ENCODE peak calls at places on chromosomes 2 and 18, in four cellular contexts. U is B cell; X is GM12865; P is CD8-positive, alpha-beta memory T cell. W is an unnamed sample.

GRCh38 chr2:11480859-11481258 is 14.9 kb upstream of the E2F6 start:
- DNase-seq in X (no peak), P (no peak), U (no peak), W (no peak)

GRCh38 chr2:43152711-43153627 is 73.4 kb downstream of the ZFP36L2 start:
- DNase-seq in U (no peak), X (no peak), P (no peak), W (no peak)

GRCh38 chr2:236172866-236173733 is 4.9 kb upstream of the GBX2 start:
- DNase-seq in P (no peak), U (no peak), X (no peak), W (no peak)

GRCh38 chr2:70888925-70889715 is 46.6 kb upstream of the ATP6V1B1 start:
- DNase-seq in U (no peak), X (no peak), P (no peak), W (no peak)

GRCh38 chr2:202267495-202267894 is 1.9 kb downstream of the NOP58 start:
- DNase-seq in U (no peak), P (no peak), X (peak), W (peak)

GRCh38 chr18:3027301-3027700 is 14.4 kb upstream of the LPIN2 start:
- DNase-seq in X (no peak), U (no peak), P (no peak), W (no peak)

GRCh38 chr2:130749641-130750040 is 5.7 kb upstream of the AMER3 start:
- DNase-seq in X (no peak), P (no peak), U (no peak), W (no peak)

GRCh38 chr18:69636529-69637301 is 236.0 kb downstream of the DOK6 start:
- DNase-seq in X (peak), U (no peak), P (peak), W (peak)

GRCh38 chr2:30147715-30148611 is 1.2 kb downstream of the YPEL5 start:
- DNase-seq in P (peak), X (peak), U (peak), W (peak)

GRCh38 chr18:2536493-2536892 is 34.8 kb downstream of the METTL4 start:
- DNase-seq in X (no peak), P (no peak), U (no peak), W (no peak)

W was measured in OCI-M1.